ENCODE peak calls at places on chromosomes 7 and 10, in six cellular contexts. E, D, Z, N, F and L are unnamed samples.

GRCh38 chr7:13414661-13415105 is 574.8 kb downstream of the ETV1 start:
- DNase-seq in N (no peak), F (no peak), D (no peak), Z (no peak), E (peak), L (no peak)

GRCh38 chr7:50598455-50599343 is 33.5 kb upstream of the DDC start:
- DNase-seq in D (no peak), F (no peak), Z (no peak), N (no peak), E (no peak), L (no peak)

GRCh38 chr10:98846787-98847186 is 388.9 kb downstream of the HPSE2 start:
- DNase-seq in D (no peak), F (no peak), E (no peak), Z (no peak), N (no peak), L (no peak)

GRCh38 chr7:112938895-112939588 is 147.6 kb downstream of the GPR85 start:
- DNase-seq in Z (no peak), N (peak), F (peak), E (no peak), D (no peak), L (peak)

GRCh38 chr10:5591336-5591824 is 66.6 kb downstream of the CALML3 start:
- DNase-seq in N (no peak), F (peak), E (no peak), D (no peak), Z (no peak), L (peak)

GRCh38 chr7:128941323-128941890 is 3.7 kb downstream of the IRF5 start:
- DNase-seq in D (no peak), Z (no peak), E (no peak), N (no peak), F (no peak), L (peak)

GRCh38 chr7:39948375-39948774 is 1.7 kb upstream of the CDK13 start:
- DNase-seq in F (no peak), Z (no peak), E (no peak), D (no peak), N (no peak), L (no peak)

GRCh38 chr10:95516774-95517373 is 44.3 kb downstream of the SORBS1 start:
- DNase-seq in F (no peak), Z (no peak), N (no peak), E (no peak), D (no peak), L (no peak)

GRCh38 chr7:35019801-35020200 is 17.5 kb downstream of the DPY19L1 start:
- DNase-seq in F (no peak), Z (no peak), D (no peak), N (no peak), E (no peak), L (no peak)

GRCh38 chr7:40299097-40299496 is 164.3 kb downstream of the SUGCT start:
- DNase-seq in E (no peak), N (no peak), F (no peak), Z (no peak), D (no peak), L (peak)

GRCh38 chr7:25025218-25025671 is 45.3 kb upstream of the OSBPL3 start:
- DNase-seq in Z (no peak), F (no peak), D (no peak), E (no peak), N (no peak), L (no peak)

GRCh38 chr7:63040966-63041610 is 957.6 kb upstream of the ZNF722 start:
- DNase-seq in N (no peak), E (no peak), Z (no peak), F (peak), D (no peak), L (no peak)

GRCh38 chr10:71268247-71268691 is 50.8 kb upstream of the SLC29A3 start:
- DNase-seq in D (no peak), Z (no peak), N (no peak), E (no peak), F (no peak), L (peak)

GRCh38 chr7:22356855-22357310 is at the start of gene RAPGEF5:
- DNase-seq in D (no peak), N (no peak), F (no peak), Z (peak), E (peak), L (peak)

GRCh38 chr7:44063894-44064651 is 1.3 kb downstream of the PGAM2 start:
- DNase-seq in Z (no peak), F (peak), E (no peak), D (no peak), N (no peak), L (peak)

GRCh38 chr7:74424291-74424880 is 29.3 kb upstream of the GTF2IRD1 start:
- DNase-seq in E (no peak), D (no peak), Z (no peak), F (peak), N (no peak), L (no peak)

GRCh38 chr10:14583967-14584366 is 190.7 kb downstream of the FAM107B start:
- DNase-seq in E (no peak), F (no peak), D (no peak), N (no peak), Z (no peak), L (no peak)

GRCh38 chr7:155291045-155291530 is 6.6 kb upstream of the INSIG1 start:
- DNase-seq in E (no peak), F (no peak), Z (no peak), D (no peak), N (no peak), L (no peak)

GRCh38 chr7:113120647-113121046 is 2.3 kb upstream of the SMIM30 start:
- DNase-seq in N (no peak), Z (no peak), D (no peak), F (no peak), E (no peak), L (no peak)

GRCh38 chr10:117137911-117138642 is at the start of gene VAX1:
- DNase-seq in N (no peak), Z (no peak), D (no peak), F (no peak), E (no peak), L (peak)

GRCh38 chr10:123331438-123331837 is 177.2 kb downstream of the BUB3 start:
- DNase-seq in E (peak), D (no peak), Z (peak), N (no peak), F (no peak), L (no peak)

GRCh38 chr7:156783864-156784263 is 109.1 kb downstream of the LMBR1 start:
- DNase-seq in D (no peak), E (no peak), N (no peak), F (no peak), Z (no peak), L (no peak)

GRCh38 chr10:119020627-119020946 is 8.9 kb upstream of the NANOS1 start:
- DNase-seq in D (no peak), N (no peak), F (no peak), E (no peak), Z (no peak), L (no peak)